ENCODE peak calls at places on chromosomes 2 and 18, in eight cellular contexts. One of them, this sample, is unnamed.

GRCh38 chr2:17877811-17878221 is 651 bp upstream of the KCNS3 start:
- DNase-seq in NCI-H2107: no peak
- DNase-seq in hepatocyte: peak
- DNase-seq in esophagus muscularis mucosa: no peak
- DNase-seq in GM13976: peak
- DNase-seq in AG08395: peak
- DNase-seq in suprapubic skin: no peak
- DNase-seq in iPS-NIHi11: peak
- DNase-seq in this sample: no peak

GRCh38 chr18:52439457-52439856 is 99.5 kb downstream of the DCC start:
- DNase-seq in NCI-H2107: no peak
- DNase-seq in hepatocyte: no peak
- DNase-seq in esophagus muscularis mucosa: no peak
- DNase-seq in GM13976: no peak
- DNase-seq in AG08395: no peak
- DNase-seq in suprapubic skin: no peak
- DNase-seq in iPS-NIHi11: no peak
- DNase-seq in this sample: no peak

GRCh38 chr2:48034295-48034694 is 128.0 kb upstream of the FBXO11 start:
- DNase-seq in NCI-H2107: no peak
- DNase-seq in hepatocyte: no peak
- DNase-seq in esophagus muscularis mucosa: no peak
- DNase-seq in GM13976: no peak
- DNase-seq in AG08395: no peak
- DNase-seq in suprapubic skin: no peak
- DNase-seq in iPS-NIHi11: no peak
- DNase-seq in this sample: no peak

GRCh38 chr18:34773961-34774754 is 64.1 kb downstream of the DTNA start:
- DNase-seq in NCI-H2107: no peak
- DNase-seq in hepatocyte: peak
- DNase-seq in esophagus muscularis mucosa: no peak
- DNase-seq in GM13976: no peak
- DNase-seq in AG08395: peak
- DNase-seq in suprapubic skin: peak
- DNase-seq in iPS-NIHi11: peak
- DNase-seq in this sample: no peak

GRCh38 chr2:238397381-238397780 is 29.3 kb upstream of the ASB1 start:
- DNase-seq in NCI-H2107: no peak
- DNase-seq in hepatocyte: no peak
- DNase-seq in esophagus muscularis mucosa: no peak
- DNase-seq in GM13976: no peak
- DNase-seq in AG08395: no peak
- DNase-seq in suprapubic skin: no peak
- DNase-seq in iPS-NIHi11: no peak
- DNase-seq in this sample: no peak

GRCh38 chr2:166104084-166104483 is 23.7 kb downstream of the SCN1A start:
- DNase-seq in NCI-H2107: no peak
- DNase-seq in hepatocyte: no peak
- DNase-seq in esophagus muscularis mucosa: no peak
- DNase-seq in GM13976: no peak
- DNase-seq in AG08395: no peak
- DNase-seq in suprapubic skin: no peak
- DNase-seq in iPS-NIHi11: no peak
- DNase-seq in this sample: no peak

GRCh38 chr18:76168206-76168605 is 326.8 kb downstream of the ZNF516 start:
- DNase-seq in NCI-H2107: no peak
- DNase-seq in hepatocyte: no peak
- DNase-seq in esophagus muscularis mucosa: peak
- DNase-seq in GM13976: no peak
- DNase-seq in AG08395: no peak
- DNase-seq in suprapubic skin: no peak
- DNase-seq in iPS-NIHi11: no peak
- DNase-seq in this sample: no peak

GRCh38 chr2:240144649-240145261 is 4.3 kb upstream of the OTOS start:
- DNase-seq in NCI-H2107: no peak
- DNase-seq in hepatocyte: no peak
- DNase-seq in esophagus muscularis mucosa: no peak
- DNase-seq in GM13976: no peak
- DNase-seq in AG08395: no peak
- DNase-seq in suprapubic skin: no peak
- DNase-seq in iPS-NIHi11: no peak
- DNase-seq in this sample: no peak

GRCh38 chr18:70046207-70046606 is 98.5 kb upstream of the CD226 start:
- DNase-seq in NCI-H2107: no peak
- DNase-seq in hepatocyte: no peak
- DNase-seq in esophagus muscularis mucosa: no peak
- DNase-seq in GM13976: no peak
- DNase-seq in AG08395: peak
- DNase-seq in suprapubic skin: no peak
- DNase-seq in iPS-NIHi11: no peak
- DNase-seq in this sample: no peak

GRCh38 chr18:43396266-43396665 is 119.0 kb upstream of the SYT4 start:
- DNase-seq in NCI-H2107: no peak
- DNase-seq in hepatocyte: peak
- DNase-seq in esophagus muscularis mucosa: no peak
- DNase-seq in GM13976: no peak
- DNase-seq in AG08395: no peak
- DNase-seq in suprapubic skin: no peak
- DNase-seq in iPS-NIHi11: no peak
- DNase-seq in this sample: no peak

GRCh38 chr18:10131036-10131774 is 217.4 kb downstream of the VAPA start:
- DNase-seq in NCI-H2107: no peak
- DNase-seq in hepatocyte: peak
- DNase-seq in esophagus muscularis mucosa: no peak
- DNase-seq in GM13976: no peak
- DNase-seq in AG08395: no peak
- DNase-seq in suprapubic skin: no peak
- DNase-seq in iPS-NIHi11: peak
- DNase-seq in this sample: no peak

GRCh38 chr2:230654057-230654456 is 58.6 kb upstream of the CAB39 start:
- DNase-seq in NCI-H2107: no peak
- DNase-seq in hepatocyte: no peak
- DNase-seq in esophagus muscularis mucosa: no peak
- DNase-seq in GM13976: no peak
- DNase-seq in AG08395: no peak
- DNase-seq in suprapubic skin: no peak
- DNase-seq in iPS-NIHi11: no peak
- DNase-seq in this sample: no peak

GRCh38 chr2:238042849-238043584 is 17.8 kb upstream of the SCLY start:
- DNase-seq in NCI-H2107: no peak
- DNase-seq in hepatocyte: no peak
- DNase-seq in esophagus muscularis mucosa: no peak
- DNase-seq in GM13976: no peak
- DNase-seq in AG08395: no peak
- DNase-seq in suprapubic skin: no peak
- DNase-seq in iPS-NIHi11: no peak
- DNase-seq in this sample: no peak

GRCh38 chr2:178070824-178071223 is 1.8 kb downstream of the PDE11A start:
- DNase-seq in NCI-H2107: no peak
- DNase-seq in hepatocyte: peak
- DNase-seq in esophagus muscularis mucosa: no peak
- DNase-seq in GM13976: no peak
- DNase-seq in AG08395: peak
- DNase-seq in suprapubic skin: no peak
- DNase-seq in iPS-NIHi11: no peak
- DNase-seq in this sample: no peak

GRCh38 chr2:215917953-215918620 is 95.3 kb downstream of the MREG start:
- DNase-seq in NCI-H2107: no peak
- DNase-seq in hepatocyte: peak
- DNase-seq in esophagus muscularis mucosa: no peak
- DNase-seq in GM13976: peak
- DNase-seq in AG08395: peak
- DNase-seq in suprapubic skin: no peak
- DNase-seq in iPS-NIHi11: no peak
- DNase-seq in this sample: no peak

GRCh38 chr2:3246406-3246805 is 131.2 kb downstream of the EIPR1 start:
- DNase-seq in NCI-H2107: no peak
- DNase-seq in hepatocyte: no peak
- DNase-seq in esophagus muscularis mucosa: no peak
- DNase-seq in GM13976: no peak
- DNase-seq in AG08395: no peak
- DNase-seq in suprapubic skin: no peak
- DNase-seq in iPS-NIHi11: no peak
- DNase-seq in this sample: no peak

GRCh38 chr2:10135296-10136089 is 13.0 kb downstream of the RRM2 start:
- DNase-seq in NCI-H2107: no peak
- DNase-seq in hepatocyte: no peak
- DNase-seq in esophagus muscularis mucosa: no peak
- DNase-seq in GM13976: peak
- DNase-seq in AG08395: peak
- DNase-seq in suprapubic skin: no peak
- DNase-seq in iPS-NIHi11: no peak
- DNase-seq in this sample: peak

GRCh38 chr2:238739668-238740067 is 108.2 kb upstream of the TWIST2 start:
- DNase-seq in NCI-H2107: no peak
- DNase-seq in hepatocyte: no peak
- DNase-seq in esophagus muscularis mucosa: peak
- DNase-seq in GM13976: no peak
- DNase-seq in AG08395: no peak
- DNase-seq in suprapubic skin: no peak
- DNase-seq in iPS-NIHi11: peak
- DNase-seq in this sample: no peak

GRCh38 chr18:13134551-13135401 is 83.8 kb upstream of the LDLRAD4 start:
- DNase-seq in NCI-H2107: no peak
- DNase-seq in hepatocyte: no peak
- DNase-seq in esophagus muscularis mucosa: no peak
- DNase-seq in GM13976: no peak
- DNase-seq in AG08395: no peak
- DNase-seq in suprapubic skin: no peak
- DNase-seq in iPS-NIHi11: no peak
- DNase-seq in this sample: no peak

GRCh38 chr2:206480161-206480560 is 36.8 kb downstream of the ADAM23 start:
- DNase-seq in NCI-H2107: peak
- DNase-seq in hepatocyte: no peak
- DNase-seq in esophagus muscularis mucosa: no peak
- DNase-seq in GM13976: no peak
- DNase-seq in AG08395: no peak
- DNase-seq in suprapubic skin: no peak
- DNase-seq in iPS-NIHi11: peak
- DNase-seq in this sample: no peak

GRCh38 chr2:143525536-143525935 is 396.3 kb downstream of the ARHGAP15 start:
- DNase-seq in NCI-H2107: no peak
- DNase-seq in hepatocyte: no peak
- DNase-seq in esophagus muscularis mucosa: no peak
- DNase-seq in GM13976: no peak
- DNase-seq in AG08395: no peak
- DNase-seq in suprapubic skin: no peak
- DNase-seq in iPS-NIHi11: no peak
- DNase-seq in this sample: no peak

GRCh38 chr18:73283788-73284187 is 416.0 kb upstream of the NETO1 start:
- DNase-seq in NCI-H2107: no peak
- DNase-seq in hepatocyte: no peak
- DNase-seq in esophagus muscularis mucosa: no peak
- DNase-seq in GM13976: no peak
- DNase-seq in AG08395: no peak
- DNase-seq in suprapubic skin: no peak
- DNase-seq in iPS-NIHi11: no peak
- DNase-seq in this sample: no peak

GRCh38 chr2:229888031-229888430 is 33.8 kb downstream of the TRIP12 start:
- DNase-seq in NCI-H2107: no peak
- DNase-seq in hepatocyte: no peak
- DNase-seq in esophagus muscularis mucosa: no peak
- DNase-seq in GM13976: no peak
- DNase-seq in AG08395: no peak
- DNase-seq in suprapubic skin: no peak
- DNase-seq in iPS-NIHi11: no peak
- DNase-seq in this sample: no peak

This sample was measured in NCI-H1436 treated with DMSO at 0.1 percent for 48 hours.